ENCODE peak calls at places on chromosome 21, in seven cellular contexts. Y is NCI-H2029; F is M059J; X is Kasumi-1; T is stimulated activated CD4-positive, alpha-beta T cell treated with anti-CD3 and anti-CD28 coated beads, TNF-alpha, amount 100 ng/mL, for 4 hours; A is activated CD8-positive, alpha-beta memory T cell treated with anti-CD3 and anti-CD28 coated beads for 48 hours; D is pancreas. I is an unnamed sample.
A peak's percentile ranks its signal among the peaks of the same experiment; 100 is the strongest.

GRCh38 chr21:33205476-33205875 is 24.3 kb upstream of the IFNAR2 start:
- DNase-seq in Y (no peak), F (no peak), X (peak; percentile 25), T (no peak), A (no peak), D (no peak), I (no peak)

GRCh38 chr21:41601573-41602371 is 93.8 kb upstream of the TMPRSS2 start:
- DNase-seq in Y (peak; percentile 12), F (peak; percentile 89), X (no peak), T (no peak), A (no peak), D (peak; percentile 68), I (no peak)

GRCh38 chr21:33264561-33264960 is 1.6 kb upstream of the IL10RB start:
- DNase-seq in Y (no peak), F (no peak), X (no peak), T (no peak), A (no peak), D (no peak), I (no peak)

GRCh38 chr21:46091118-46091517 is 6.8 kb upstream of the COL6A2 start:
- DNase-seq in Y (no peak), F (no peak), X (no peak), T (no peak), A (no peak), D (no peak), I (no peak)

GRCh38 chr21:31473685-31474345 is 129.8 kb upstream of the TIAM1 start:
- DNase-seq in Y (peak; percentile 13), F (no peak), X (no peak), T (no peak), A (no peak), D (no peak), I (no peak)

GRCh38 chr21:42289926-42290325 is 25.3 kb downstream of the TFF3 start:
- DNase-seq in Y (no peak), F (no peak), X (peak; percentile 46), T (no peak), A (no peak), D (no peak), I (no peak)

GRCh38 chr21:34801519-34802132 is 132.8 kb downstream of the CLIC6 start:
- DNase-seq in Y (no peak), F (peak; percentile 53), X (no peak), T (no peak), A (no peak), D (no peak), I (no peak)

GRCh38 chr21:42149656-42150457 is 69.1 kb upstream of the ABCG1 start:
- DNase-seq in Y (no peak), F (no peak), X (no peak), T (no peak), A (no peak), D (no peak), I (no peak)

GRCh38 chr21:33300701-33301631 is 23.8 kb upstream of the IFNAR1 start:
- DNase-seq in Y (peak; percentile 47), F (peak; percentile 77), X (peak; percentile 90), T (no peak), A (no peak), D (no peak), I (no peak)

GRCh38 chr21:41958886-41959563 is 5.2 kb upstream of the C2CD2 start:
- DNase-seq in Y (no peak), F (peak; percentile 93), X (no peak), T (no peak), A (no peak), D (no peak), I (peak; percentile 53)

GRCh38 chr21:42614391-42614790 is 39.0 kb upstream of the PDE9A start:
- DNase-seq in Y (no peak), F (no peak), X (no peak), T (no peak), A (peak; percentile 17), D (no peak), I (no peak)

GRCh38 chr21:45421846-45422775 is 17.1 kb downstream of the COL18A1 start:
- DNase-seq in Y (no peak), F (no peak), X (no peak), T (no peak), A (no peak), D (peak; percentile 42), I (no peak)

GRCh38 chr21:24444736-24445135 is 1162.5 kb downstream of the MRPL39 start:
- DNase-seq in Y (no peak), F (no peak), X (no peak), T (no peak), A (no peak), D (no peak), I (no peak)

GRCh38 chr21:43639470-43640178 is 19.7 kb downstream of the HSF2BP start:
- DNase-seq in Y (no peak), F (no peak), X (no peak), T (no peak), A (no peak), D (no peak), I (no peak)

I was measured in GOT3.